ENCODE peak calls at places on chromosome 11, in eight cellular contexts. H is H1, N is mesenchymal stem cell, O is astrocyte, J is GM23248, I is HCT116, F is IMR-90, U is H9. D is an unnamed sample. For H3K4me1, the result is how much of the 10 kb centered on the place peaks cover.

GRCh38 chr11:92929168-92930053 is 40.0 kb upstream of the MTNR1B start:
- DNase-seq in H (no peak), N (no peak), O (no peak), J (peak), I (no peak), F (no peak), U (no peak), D (no peak)

GRCh38 chr11:107591098-107591445 is at the start of gene ELMOD1:
- DNase-seq in H (peak), N (peak), O (peak), J (peak), I (no peak), F (peak), U (peak), D (peak)

GRCh38 chr11:6925636-6926207 is 504 bp upstream of the ZNF215 start:
- DNase-seq in H (no peak), N (peak), O (peak), J (peak), I (peak), F (peak), U (peak), D (no peak)

GRCh38 chr11:101523634-101524260 is 60.1 kb downstream of the TRPC6 start:
- DNase-seq in H (no peak), N (no peak), O (no peak), J (no peak), I (no peak), F (no peak), U (no peak), D (no peak)

GRCh38 chr11:72238040-72238450 is 5.9 kb downstream of the PHOX2A start:
- DNase-seq in H (peak), N (peak), O (peak), J (peak), I (peak), F (peak), U (peak), D (peak)

GRCh38 chr11:63635762-63636465 is 21.7 kb upstream of the PLAAT3 start:
- DNase-seq in H (peak), N (peak), O (peak), J (peak), I (peak), F (peak), U (peak), D (peak)

GRCh38 chr11:60700689-60701508 is 1.5 kb downstream of the MS4A8 start:
- DNase-seq in H (peak), N (no peak), O (no peak), J (peak), I (peak), F (no peak), U (peak), D (no peak)

GRCh38 chr11:10480026-10480425 is 25.0 kb downstream of the AMPD3 start:
- DNase-seq in H (no peak), N (no peak), O (no peak), J (no peak), I (no peak), F (no peak), U (no peak), D (no peak)

GRCh38 chr11:85530596-85530995 is 96.5 kb downstream of the DLG2 start:
- DNase-seq in H (no peak), N (no peak), O (peak), J (no peak), I (no peak), F (no peak), U (no peak), D (peak)

GRCh38 chr11:103947566-103947919 is 88.9 kb upstream of the DDI1 start:
- DNase-seq in H (no peak), N (peak), O (peak), J (peak), I (no peak), F (peak), U (no peak), D (peak)

GRCh38 chr11:57349491-57350274 is 11.5 kb downstream of the P2RX3 start:
- DNase-seq in H (peak), N (peak), O (no peak), J (peak), I (peak), F (peak), U (peak), D (peak)

GRCh38 chr11:20113147-20113435 is 47.2 kb downstream of the DBX1 start:
- DNase-seq in H (no peak), N (no peak), O (peak), J (no peak), I (no peak), F (no peak), U (no peak), D (peak)

GRCh38 chr11:86807356-86807755 is 7.0 kb downstream of the PRSS23 start:
- DNase-seq in H (no peak), N (no peak), O (no peak), J (no peak), I (no peak), F (no peak), U (no peak), D (no peak)

GRCh38 chr11:92536895-92537294 is 312.3 kb downstream of the FAT3 start:
- DNase-seq in H (no peak), N (no peak), O (no peak), J (no peak), I (no peak), F (no peak), U (no peak), D (no peak)

GRCh38 chr11:63747006-63747405 is 21.6 kb downstream of the ZFTA start:
- DNase-seq in H (no peak), N (no peak), O (no peak), J (peak), I (no peak), F (peak), U (no peak), D (no peak)

GRCh38 chr11:102608699-102609098 is 16.4 kb downstream of the MMP20 start:
- DNase-seq in H (no peak), N (no peak), O (peak), J (no peak), I (no peak), F (no peak), U (no peak), D (peak)

GRCh38 chr11:35009191-35009940 is 92.9 kb downstream of the PDHX start:
- DNase-seq in H (no peak), N (peak), O (peak), J (peak), I (peak), F (peak), U (no peak), D (peak)

GRCh38 chr11:71252782-71253730 is 679 bp upstream of the SHANK2 start:
- DNase-seq in H (peak), N (peak), O (peak), J (peak), I (peak), F (peak), U (peak), D (peak)

GRCh38 chr11:77069969-77070582 is 3.3 kb downstream of the CAPN5 start:
- DNase-seq in H (no peak), N (no peak), O (no peak), J (no peak), I (no peak), F (no peak), U (peak), D (no peak)

GRCh38 chr11:65915821-65916251 is 3.0 kb downstream of the C11orf68 start:
- DNase-seq in H (no peak), N (peak), O (peak), J (peak), I (peak), F (peak), U (peak), D (peak)

GRCh38 chr11:36153581-36153980 is 135.6 kb downstream of the COMMD9 start:
- DNase-seq in H (no peak), N (no peak), O (no peak), J (no peak), I (no peak), F (peak), U (no peak), D (no peak)

GRCh38 chr11:26993965-26994446 is at the start of gene FIBIN:
- DNase-seq in H (peak), N (peak), O (peak), J (peak), I (no peak), F (peak), U (peak), D (peak)

GRCh38 chr11:41486436-41486835 is 27.0 kb upstream of the LRRC4C start:
- DNase-seq in H (no peak), N (no peak), O (peak), J (no peak), I (no peak), F (no peak), U (no peak), D (no peak)

GRCh38 chr11:74162688-74163467 is 7.9 kb downstream of the C2CD3 start:
- DNase-seq in H (no peak), N (no peak), O (no peak), J (no peak), I (no peak), F (no peak), U (no peak), D (no peak)

GRCh38 chr11:67354314-67355022 is 1.1 kb upstream of the POLD4 start:
- DNase-seq in H (no peak), N (peak), O (peak), J (peak), I (peak), F (peak), U (peak), D (peak)

GRCh38 chr11:132685174-132685611 is 847.1 kb downstream of the OPCML start:
- DNase-seq in H (no peak), N (peak), O (peak), J (peak), I (no peak), F (peak), U (no peak), D (peak)

GRCh38 chr11:29256580-29256979 is 760.2 kb downstream of the KCNA4 start:
- DNase-seq in H (no peak), N (no peak), O (peak), J (no peak), I (no peak), F (no peak), U (no peak), D (no peak)

DNA sequence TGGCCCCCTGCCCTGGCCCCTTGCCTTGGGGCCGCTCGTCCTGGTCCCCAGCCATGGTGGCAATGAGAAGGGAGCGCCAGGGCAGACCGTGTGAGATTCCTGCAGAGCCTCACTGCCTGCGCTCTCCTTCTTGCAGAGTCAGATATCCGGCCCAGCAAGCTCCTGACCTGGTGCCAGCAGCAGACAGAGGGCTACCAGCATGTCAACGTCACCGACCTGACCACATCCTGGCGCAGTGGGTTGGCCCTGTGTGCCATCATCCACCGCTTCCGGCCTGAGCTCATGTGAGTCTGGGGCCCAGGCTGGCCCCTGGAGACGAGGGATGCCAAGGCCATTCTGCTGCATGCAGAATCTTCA is 114.1 kb downstream of the MICAL2 start:
- DNase-seq in H (no peak), N (no peak), O (peak), J (no peak), I (no peak), F (peak), U (no peak), D (peak)
- H3K9ac ChIP-seq in H (no peak), N (no peak), O (peak), J (no peak), I (no peak), F (peak), U (no peak), D (no peak)

DNA sequence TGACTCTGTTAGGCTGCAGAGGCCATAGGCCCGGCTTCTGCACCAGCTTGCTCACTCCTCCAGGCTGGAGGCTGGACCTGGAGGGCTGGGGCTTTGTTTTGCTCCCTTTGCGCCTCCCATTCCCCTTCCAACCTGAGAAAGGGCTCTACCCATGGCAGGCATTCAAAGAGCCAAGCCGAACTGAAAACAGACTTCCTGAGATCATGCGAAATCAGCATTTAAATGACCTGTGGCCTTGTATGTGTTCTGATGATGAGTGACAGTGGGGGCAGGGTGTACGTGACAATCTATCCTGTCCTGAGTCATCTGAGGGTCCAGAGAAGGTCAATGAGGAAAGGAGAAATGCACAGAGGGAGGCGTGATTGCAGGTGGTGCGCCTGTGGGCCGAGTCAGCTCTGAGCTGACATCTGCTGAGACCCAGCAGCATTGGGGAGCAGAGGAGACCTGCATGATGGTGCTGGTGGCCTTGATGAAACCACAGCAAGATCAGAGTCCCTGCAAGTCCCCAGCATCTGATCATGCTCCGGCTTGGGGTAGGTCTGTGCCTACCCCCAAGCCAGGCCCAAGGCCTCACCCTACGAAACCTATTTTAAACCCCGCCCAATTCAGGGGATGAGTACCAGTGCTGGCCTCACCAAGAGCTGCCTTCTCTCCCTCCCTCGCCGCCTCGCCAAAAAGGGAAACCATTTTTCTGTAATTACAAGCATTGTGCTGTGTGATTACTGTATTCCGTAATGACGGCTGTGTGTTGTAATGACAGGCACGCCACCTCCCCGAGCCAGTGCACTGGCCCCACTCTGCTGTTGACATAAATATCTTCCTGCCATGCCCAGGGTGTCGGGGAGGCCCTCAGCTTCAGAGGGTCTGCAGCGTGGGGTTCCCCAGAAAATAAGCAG is 95.2 kb upstream of the ANO1 start:
- DNase-seq in H (no peak), N (no peak), O (no peak), J (no peak), I (no peak), F (no peak), U (peak), D (no peak)
- H3K27ac ChIP-seq in H (no peak), N (no peak), O (no peak), J (no peak), I (no peak), F (peak), U (no peak), D (no peak)

DNA sequence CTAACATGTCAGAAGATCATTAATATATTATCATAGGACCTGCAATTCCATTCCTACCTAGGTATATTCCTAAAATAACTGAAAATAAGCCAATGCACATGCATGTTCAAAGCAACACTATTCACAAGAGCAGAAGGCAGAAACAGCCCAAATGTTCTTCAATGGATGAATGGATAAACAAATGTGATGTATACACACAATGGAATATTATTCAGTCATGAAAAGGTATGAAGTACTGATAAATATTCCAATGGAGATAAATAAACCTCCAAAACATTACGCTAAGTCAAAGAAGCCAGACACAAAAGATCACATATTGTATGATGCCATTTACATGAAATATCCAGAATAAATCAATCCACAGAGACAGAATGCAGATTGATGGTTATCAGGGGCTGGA is 16.8 kb downstream of the AMBRA1 start:
- DNase-seq in H (no peak), N (no peak), O (no peak), J (no peak), I (no peak), F (no peak), U (no peak), D (no peak)
- H3K4me1 ChIP-seq in H (under half), N (under half), O (under half), J (under half), I (under half), F (under half), U (under half), D (under half)

GRCh38 chr11:125404811-125405481 is 91.1 kb downstream of the FEZ1 start:
- DNase-seq in H (peak), N (peak), O (no peak), J (peak), I (peak), F (peak), U (peak), D (peak)

GRCh38 chr11:125407046-125407445 is 89.0 kb downstream of the FEZ1 start:
- DNase-seq in H (no peak), N (no peak), O (no peak), J (peak), I (no peak), F (no peak), U (no peak), D (no peak)

GRCh38 chr11:125401746-125402145 is 94.3 kb downstream of the FEZ1 start:
- DNase-seq in H (no peak), N (peak), O (no peak), J (peak), I (no peak), F (peak), U (peak), D (peak)

GRCh38 chr11:125402436-125402835 is 93.6 kb downstream of the FEZ1 start:
- DNase-seq in H (no peak), N (peak), O (peak), J (peak), I (no peak), F (peak), U (no peak), D (peak)

GRCh38 chr11:125404136-125404810 is 91.8 kb downstream of the FEZ1 start:
- DNase-seq in H (peak), N (peak), O (no peak), J (no peak), I (no peak), F (no peak), U (peak), D (no peak)
- H3K9ac ChIP-seq in H (peak), N (no peak), O (no peak), J (no peak), I (no peak), F (no peak), U (no peak), D (no peak)

GRCh38 chr11:109957601-109958000 is 135.6 kb upstream of the ZC3H12C start:
- DNase-seq in H (no peak), N (no peak), O (no peak), J (no peak), I (no peak), F (peak), U (no peak), D (no peak)
- H3K27ac ChIP-seq in H (no peak), N (no peak), O (no peak), J (no peak), I (no peak), F (no peak), U (no peak), D (no peak)

GRCh38 chr11:114134870-114135269 is 75.4 kb downstream of the ZBTB16 start:
- DNase-seq in H (no peak), N (peak), O (peak), J (peak), I (no peak), F (peak), U (no peak), D (peak)

GRCh38 chr11:114132427-114132826 is 72.9 kb downstream of the ZBTB16 start:
- DNase-seq in H (no peak), N (no peak), O (no peak), J (peak), I (no peak), F (no peak), U (no peak), D (no peak)

GRCh38 chr11:114132944-114133394 is 73.5 kb downstream of the ZBTB16 start:
- DNase-seq in H (no peak), N (no peak), O (peak), J (peak), I (no peak), F (no peak), U (no peak), D (peak)

GRCh38 chr11:114135737-114136151 is 76.2 kb downstream of the ZBTB16 start:
- DNase-seq in H (no peak), N (peak), O (peak), J (peak), I (no peak), F (no peak), U (peak), D (peak)

DNA sequence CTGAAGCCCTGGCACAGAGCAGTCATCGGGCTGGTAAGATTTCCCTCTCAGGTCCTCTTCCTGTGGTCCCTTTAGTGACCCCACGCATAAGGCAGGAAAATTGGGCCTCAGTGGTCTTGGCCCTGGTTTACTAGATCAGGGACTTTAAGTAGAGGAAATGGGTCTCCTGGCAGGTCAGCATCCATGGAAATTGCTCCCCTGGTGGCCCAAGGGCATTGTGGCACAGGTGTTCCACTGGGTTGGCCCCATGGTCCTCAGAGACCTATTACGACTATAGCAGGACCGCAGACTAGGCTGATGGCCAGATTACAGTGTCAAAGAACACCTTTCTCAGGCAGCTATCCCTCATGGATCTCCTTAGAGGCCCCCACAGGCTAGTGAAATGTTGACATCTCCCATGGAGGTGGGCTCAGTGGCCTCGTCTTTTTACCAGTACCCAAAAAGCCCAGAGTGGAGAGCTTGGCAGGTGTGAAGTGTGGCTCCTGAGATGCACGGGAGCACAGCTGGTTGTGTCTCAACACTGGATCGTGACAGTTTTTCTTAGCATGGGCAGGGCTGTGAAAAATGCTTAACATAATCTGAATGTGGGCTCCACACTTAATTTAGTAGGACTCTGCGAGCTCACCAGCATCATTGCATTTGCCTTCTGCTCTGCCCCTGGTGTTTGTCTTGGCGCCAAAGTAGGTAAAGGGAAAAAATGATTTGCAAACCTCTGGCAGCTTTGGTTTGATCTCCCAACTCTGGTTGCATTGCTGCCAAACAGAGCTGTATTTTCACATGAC is 74.2 kb downstream of the ZBTB16 start:
- DNase-seq in H (no peak), N (no peak), O (no peak), J (peak), I (no peak), F (no peak), U (no peak), D (no peak)
- H3K4me1 ChIP-seq in H (under half), N (under half), O (under half), J (under half), I (under half), F (under half), U (under half), D (under half)